ENCODE peak calls at places on chromosomes 12 and 14, in five cellular contexts. S is adrenal gland, I is cardiac muscle cell, O is AG04450, N is tibial artery. Z is an unnamed sample. For H3K27me3, the result is how much of the 10 kb centered on the place peaks cover.

GRCh38 chr14:87805315-87805723 is 187.7 kb downstream of the GALC start:
- DNase-seq in N (no peak), S (peak), O (no peak), I (no peak), Z (peak)

GRCh38 chr12:89225401-89225800 is 126.9 kb downstream of the DUSP6 start:
- DNase-seq in I (no peak), O (no peak), N (no peak), S (peak), Z (no peak)

GRCh38 chr12:91273542-91273941 is 90.9 kb upstream of the DCN start:
- DNase-seq in N (no peak), O (no peak), I (no peak), S (no peak), Z (no peak)

GRCh38 chr14:33682746-33683145 is 268.1 kb downstream of the EGLN3 start:
- DNase-seq in N (peak), S (peak), O (peak), I (no peak), Z (no peak)

GRCh38 chr12:122086641-122087285 is 8.2 kb downstream of the MLXIP start:
- DNase-seq in I (no peak), N (peak), S (no peak), O (no peak), Z (peak)

GRCh38 chr12:132690112-132690511 is 2.7 kb downstream of the PXMP2 start:
- DNase-seq in S (no peak), I (no peak), N (no peak), O (no peak), Z (no peak)

GRCh38 chr12:113154351-113154973 is 4.9 kb downstream of the CFAP73 start:
- DNase-seq in I (peak), N (no peak), O (no peak), S (no peak), Z (no peak)

GRCh38 chr12:92759634-92760268 is 57.0 kb downstream of the PLEKHG7 start:
- DNase-seq in S (no peak), O (peak), I (no peak), N (no peak), Z (no peak)

GRCh38 chr12:59808317-59808910 is 212.6 kb downstream of the SLC16A7 start:
- DNase-seq in N (no peak), O (no peak), I (peak), S (no peak), Z (no peak)

GRCh38 chr14:87866116-87866515 is 126.9 kb downstream of the GALC start:
- DNase-seq in I (no peak), S (no peak), N (no peak), O (no peak), Z (no peak)

GRCh38 chr12:118109088-118109487 is 5.3 kb upstream of the VSIG10 start:
- DNase-seq in N (no peak), I (peak), O (no peak), S (no peak), Z (no peak)

GRCh38 chr14:94542111-94542810 is 19.0 kb upstream of the SERPINA4 start:
- DNase-seq in N (peak), O (no peak), S (no peak), I (no peak), Z (no peak)

GRCh38 chr14:31420319-31421081 is at the start of gene HEATR5A:
- DNase-seq in N (peak), S (peak), O (peak), I (peak), Z (peak)

GRCh38 chr12:88388566-88389269 is 191.6 kb downstream of the KITLG start:
- DNase-seq in I (no peak), N (no peak), S (no peak), O (no peak), Z (no peak)

GRCh38 chr14:47509957-47510356 is 165.4 kb downstream of the MDGA2 start:
- DNase-seq in N (no peak), S (no peak), I (no peak), O (no peak), Z (no peak)

GRCh38 chr12:41936333-41936732 is 208.3 kb downstream of the GXYLT1 start:
- DNase-seq in O (no peak), I (no peak), S (no peak), N (no peak), Z (no peak)

GRCh38 chr14:104442107-104442551 is 137.4 kb upstream of the C14orf180 start:
- DNase-seq in S (no peak), O (no peak), I (no peak), N (peak), Z (peak)

GRCh38 chr14:33836203-33836894 is 114.5 kb downstream of the EGLN3 start:
- DNase-seq in N (no peak), I (no peak), S (no peak), O (no peak), Z (no peak)

GRCh38 chr14:94011795-94012194 is 14.3 kb upstream of the OTUB2 start:
- DNase-seq in I (peak), N (no peak), O (no peak), S (no peak), Z (no peak)

GRCh38 chr14:74616507-74616906 is 4.5 kb upstream of the LTBP2 start:
- DNase-seq in O (no peak), S (no peak), I (no peak), N (no peak), Z (no peak)

GRCh38 chr14:67018720-67019119 is 170.5 kb upstream of the GARIN2 start:
- DNase-seq in O (no peak), I (no peak), N (no peak), S (no peak), Z (no peak)

GRCh38 chr12:3885179-3886094 is 12.2 kb upstream of the PARP11 start:
- DNase-seq in S (peak), N (no peak), I (peak), O (peak), Z (peak)

GRCh38 chr14:63887899-63888298 is 35.1 kb downstream of the SYNE2 start:
- DNase-seq in N (no peak), I (no peak), O (no peak), S (no peak), Z (no peak)

GRCh38 chr12:102959391-102959790 is 1.9 kb downstream of the ASCL1 start:
- DNase-seq in S (no peak), I (no peak), N (no peak), O (no peak), Z (no peak)

GRCh38 chr12:121373748-121374147 is 21.5 kb upstream of the ANAPC5 start:
- DNase-seq in S (no peak), I (no peak), O (no peak), N (no peak), Z (no peak)

GRCh38 chr14:26765768-26766550 is 168.1 kb upstream of the NOVA1 start:
- DNase-seq in S (no peak), I (no peak), O (no peak), N (no peak), Z (peak)

GRCh38 chr14:38705220-38705619 is 397.8 kb downstream of the SEC23A start:
- DNase-seq in S (no peak), I (no peak), N (no peak), O (no peak), Z (no peak)

GRCh38 chr12:98355322-98355721 is 160.1 kb upstream of the TMPO start:
- DNase-seq in S (no peak), I (no peak), N (no peak), O (no peak), Z (no peak)

GRCh38 chr14:26993541-26993940 is 395.7 kb upstream of the NOVA1 start:
- DNase-seq in N (no peak), S (no peak), I (no peak), O (no peak), Z (no peak)

GRCh38 chr14:58353516-58354299 is 42.0 kb upstream of the TOMM20L start:
- DNase-seq in N (no peak), S (no peak), O (no peak), I (no peak), Z (no peak)

GRCh38 chr12:117120787-117121186 is 21.6 kb upstream of the TESC start:
- DNase-seq in N (no peak), I (no peak), O (no peak), S (no peak), Z (no peak)

GRCh38 chr14:67806228-67806627 is 10.2 kb downstream of the ZFYVE26 start:
- DNase-seq in N (no peak), I (no peak), O (no peak), S (no peak), Z (no peak)

GRCh38 chr14:61185534-61185933 is 95.6 kb downstream of the TMEM30B start:
- DNase-seq in O (no peak), I (no peak), S (no peak), N (no peak), Z (no peak)

GRCh38 chr14:70828188-70828587 is 18.9 kb upstream of the MAP3K9 start:
- DNase-seq in I (no peak), O (no peak), S (no peak), N (no peak), Z (no peak)

DNA sequence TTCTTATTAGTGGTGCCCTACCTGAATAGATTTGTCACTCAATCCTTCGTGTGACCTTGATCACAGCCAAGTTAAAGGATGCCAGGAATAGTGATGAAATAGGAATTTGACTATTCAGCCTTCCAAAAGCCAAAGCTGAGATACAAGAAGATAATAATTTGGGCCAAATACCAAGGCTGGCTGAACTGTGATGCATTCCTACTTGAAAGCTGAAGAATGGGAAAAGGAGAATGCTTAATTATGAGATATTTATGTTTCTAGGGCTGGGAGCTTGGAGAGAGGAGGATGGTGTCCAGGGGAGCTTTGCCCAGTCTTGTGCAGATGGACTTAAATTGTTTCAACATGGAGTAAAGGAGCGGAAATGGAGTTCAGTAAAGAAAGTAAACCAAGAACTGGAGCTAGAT is 5.2 kb downstream of the RNASE7 start:
- DNase-seq in I (no peak), N (no peak), O (no peak), S (no peak), Z (no peak)
- H3K4me3 ChIP-seq in I (no peak), N (no peak), O (no peak), S (no peak), Z (no peak)

DNA sequence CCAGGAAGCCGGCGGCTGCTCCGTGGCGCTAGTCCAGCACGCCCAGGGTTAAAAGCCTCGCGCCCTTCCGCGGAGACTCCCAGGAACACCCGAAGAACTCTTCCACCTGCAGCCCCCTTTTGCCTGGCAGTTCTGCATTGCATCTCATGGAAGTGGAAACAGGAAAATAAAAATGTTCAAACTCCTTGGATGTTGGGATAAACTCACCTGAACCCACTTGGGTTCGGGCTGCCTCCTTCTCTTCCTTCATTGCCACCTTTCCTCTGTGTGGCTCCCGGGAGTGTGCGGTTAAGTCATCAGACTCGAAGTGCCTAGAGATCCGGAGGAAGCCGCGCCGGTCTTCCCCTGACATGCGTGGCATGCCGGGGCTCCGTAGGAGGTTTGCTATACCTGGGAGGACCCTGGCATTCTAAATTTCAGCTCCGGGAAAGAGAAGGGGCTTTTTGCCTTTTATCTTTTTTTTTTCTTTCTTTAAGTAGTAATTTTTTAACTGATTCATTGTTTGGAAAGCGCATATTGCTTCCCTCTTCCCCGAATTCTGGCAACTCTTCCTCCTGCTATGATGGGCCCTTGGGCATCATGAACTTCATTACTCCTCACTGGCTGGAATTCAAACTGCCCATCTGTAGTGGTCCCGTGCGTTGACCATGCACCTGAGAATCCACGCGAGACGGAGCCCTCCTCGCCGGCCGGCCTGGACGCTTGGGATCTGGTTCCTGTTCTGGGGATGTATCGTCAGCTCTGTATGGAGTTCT is 931.5 kb downstream of the DIO2 start:
- DNase-seq in S (peak), I (peak), N (no peak), O (no peak), Z (peak)
- H3K27me3 ChIP-seq in S (under half), I (under half), N (under half), O (under half), Z (under half)

DNA sequence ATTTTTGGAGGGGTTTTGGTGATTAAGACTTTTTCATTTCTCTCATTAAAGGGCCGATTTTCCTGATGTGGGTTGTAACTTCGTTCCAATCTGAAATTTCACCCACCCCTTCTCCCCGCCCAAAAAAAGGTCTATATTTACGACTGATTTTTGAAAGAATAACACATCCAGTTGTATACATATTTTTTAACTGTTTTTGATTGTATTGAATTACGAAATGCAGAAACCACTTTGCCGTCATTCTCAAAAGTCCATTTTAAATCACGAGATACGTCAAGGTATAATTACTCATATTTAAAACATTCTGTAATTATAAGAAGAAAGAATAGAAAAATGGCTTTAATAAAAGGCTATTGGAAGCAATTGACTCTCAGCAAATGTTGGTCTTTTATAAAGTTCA is 520.7 kb downstream of the MED13L start:
- DNase-seq in N (no peak), O (no peak), S (no peak), I (no peak), Z (no peak)
- H3K4me3 ChIP-seq in N (no peak), O (no peak), S (no peak), I (no peak), Z (no peak)

GRCh38 chr12:53974084-53975018 is at the start of gene HOTAIR:
- DNase-seq in I (no peak), N (peak), O (no peak), S (no peak), Z (no peak)
- H3K27me3 ChIP-seq in I (half or more), N (under half), O (half or more), S (half or more), Z (half or more)

GRCh38 chr14:54882521-54882920 is 20.1 kb downstream of the GCH1 start:
- DNase-seq in I (no peak), N (no peak), S (no peak), O (no peak), Z (no peak)
- H3K4me3 ChIP-seq in I (no peak), N (no peak), S (no peak), O (no peak), Z (no peak)

GRCh38 chr12:211142-211465 is 2.9 kb downstream of the SLC6A12 start:
- DNase-seq in S (no peak), I (no peak), N (no peak), O (no peak), Z (no peak)
- H3K27me3 ChIP-seq in S (under half), I (under half), N (under half), O (half or more), Z (under half)

GRCh38 chr14:92540472-92541048 is 27.0 kb downstream of the RIN3 start:
- DNase-seq in N (peak), S (peak), I (no peak), O (peak), Z (peak)
- H3K4me3 ChIP-seq in N (no peak), S (no peak), I (no peak), O (no peak), Z (no peak)